ENCODE peak calls at places on chromosomes 16 and 17, in eight cellular contexts. Z is aorta, B is heart right ventricle, X is OCI-LY7, N is body of pancreas, V is heart left ventricle, D is A549, E is endodermal cell. H is an unnamed sample.

GRCh38 chr16:23354246-23354645 is 52.1 kb downstream of the SCNN1B start:
- DNase-seq in Z (no peak), B (no peak), X (no peak), N (no peak), V (no peak), D (no peak), E (no peak), H (no peak)

GRCh38 chr16:6081320-6081976 is 983.9 kb upstream of the EEF2KMT start:
- DNase-seq in Z (no peak), B (no peak), X (peak; percentile 36), N (peak; percentile 11), V (no peak), D (peak; percentile 7), E (peak; percentile 88), H (peak; percentile 31)

GRCh38 chr17:68707032-68707431 is 105.9 kb upstream of the FAM20A start:
- DNase-seq in Z (no peak), B (no peak), X (no peak), N (no peak), V (no peak), D (no peak), E (no peak), H (no peak)

GRCh38 chr17:81018044-81018802 is 16.7 kb upstream of the BAIAP2 start:
- DNase-seq in Z (no peak), B (no peak), X (no peak), N (peak; percentile 16), V (no peak), D (no peak), E (no peak), H (no peak)

GRCh38 chr17:71899317-71899716 is 221.5 kb upstream of the SOX9 start:
- DNase-seq in Z (no peak), B (no peak), X (no peak), N (no peak), V (no peak), D (no peak), E (no peak), H (no peak)

GRCh38 chr17:79829457-79829856 is 9.8 kb downstream of the CBX4 start:
- DNase-seq in Z (no peak), B (no peak), X (no peak), N (no peak), V (no peak), D (no peak), E (no peak), H (no peak)

GRCh38 chr17:50212121-50212843 is 10.9 kb upstream of the COL1A1 start:
- DNase-seq in Z (peak; percentile 60), B (no peak), X (no peak), N (no peak), V (no peak), D (no peak), E (no peak), H (no peak)

GRCh38 chr16:82776466-82777146 is 149.8 kb downstream of the CDH13 start:
- DNase-seq in Z (no peak), B (no peak), X (no peak), N (no peak), V (no peak), D (no peak), E (no peak), H (no peak)

GRCh38 chr17:50635720-50636144 is 1.1 kb downstream of the ABCC3 start:
- DNase-seq in Z (no peak), B (no peak), X (no peak), N (no peak), V (no peak), D (no peak), E (no peak), H (no peak)

GRCh38 chr17:48577330-48577945 is 712 bp downstream of the HOXB4 start:
- DNase-seq in Z (no peak), B (no peak), X (peak; percentile 25), N (no peak), V (no peak), D (no peak), E (no peak), H (no peak)

GRCh38 chr17:57943140-57943539 is 12.1 kb downstream of the CUEDC1 start:
- DNase-seq in Z (no peak), B (peak; percentile 31), X (no peak), N (no peak), V (no peak), D (no peak), E (no peak), H (no peak)

GRCh38 chr16:68426355-68426652 is 22.0 kb downstream of the SMPD3 start:
- DNase-seq in Z (no peak), B (no peak), X (no peak), N (no peak), V (no peak), D (no peak), E (no peak), H (no peak)

GRCh38 chr16:87352818-87353217 is 30.8 kb downstream of the FBXO31 start:
- DNase-seq in Z (no peak), B (no peak), X (no peak), N (no peak), V (peak; percentile 15), D (no peak), E (no peak), H (no peak)

GRCh38 chr16:58535100-58535499 is 19.8 kb downstream of the SETD6 start:
- DNase-seq in Z (no peak), B (no peak), X (no peak), N (no peak), V (no peak), D (no peak), E (no peak), H (no peak)

GRCh38 chr16:85328665-85329058 is 216.4 kb upstream of the CIBAR2 start:
- DNase-seq in Z (no peak), B (no peak), X (no peak), N (no peak), V (no peak), D (no peak), E (peak; percentile 97), H (no peak)

GRCh38 chr17:77581480-77581879 is 377.0 kb upstream of the TNRC6C start:
- DNase-seq in Z (no peak), B (no peak), X (no peak), N (no peak), V (no peak), D (no peak), E (peak; percentile 10), H (no peak)

GRCh38 chr16:4785758-4786433 is 2.2 kb downstream of the SEPTIN12 start:
- DNase-seq in Z (no peak), B (no peak), X (no peak), N (no peak), V (no peak), D (no peak), E (no peak), H (no peak)

GRCh38 chr16:4783251-4783950 is 4.7 kb downstream of the SEPTIN12 start:
- DNase-seq in Z (no peak), B (no peak), X (no peak), N (no peak), V (no peak), D (no peak), E (no peak), H (no peak)

GRCh38 chr16:4780235-4780634 is 7.9 kb downstream of the SEPTIN12 start:
- DNase-seq in Z (no peak), B (no peak), X (no peak), N (no peak), V (no peak), D (no peak), E (no peak), H (no peak)

GRCh38 chr16:4787068-4787467 is 1.1 kb downstream of the SEPTIN12 start:
- DNase-seq in Z (no peak), B (no peak), X (no peak), N (no peak), V (no peak), D (no peak), E (no peak), H (no peak)

DNA sequence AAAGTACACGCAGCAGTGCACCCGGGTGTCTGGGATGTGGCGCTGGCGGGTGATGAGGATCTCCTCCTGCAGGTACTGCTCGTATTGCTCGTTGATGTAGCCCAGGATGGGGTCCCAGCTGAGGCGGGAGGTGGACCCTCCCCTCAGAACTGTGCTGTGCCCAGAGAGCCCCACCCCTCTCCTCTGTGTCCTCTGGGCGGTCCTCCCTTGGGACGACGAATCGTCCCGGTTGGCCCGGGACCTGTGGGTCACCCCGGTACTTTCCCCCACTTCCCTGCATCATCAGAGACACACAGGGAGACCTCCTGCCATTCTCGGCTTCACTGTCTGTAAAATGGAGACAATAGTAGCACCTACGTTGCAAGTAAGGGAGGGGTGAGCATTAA is 4.2 kb downstream of the SEPTIN12 start:
- DNase-seq in Z (no peak), B (no peak), X (no peak), N (no peak), V (no peak), D (no peak), E (no peak), H (no peak)
- H3K4me1 ChIP-seq in Z (no peaks in the 10 kb centered on the region), B (no peaks in the 10 kb centered on the region), X (no peaks in the 10 kb centered on the region), N (peaks cover 14% of the 10 kb centered on the region), V (no peaks in the 10 kb centered on the region), D (peaks cover 21% of the 10 kb centered on the region), E (peaks cover 10% of the 10 kb centered on the region), H (no peaks in the 10 kb centered on the region)

DNA sequence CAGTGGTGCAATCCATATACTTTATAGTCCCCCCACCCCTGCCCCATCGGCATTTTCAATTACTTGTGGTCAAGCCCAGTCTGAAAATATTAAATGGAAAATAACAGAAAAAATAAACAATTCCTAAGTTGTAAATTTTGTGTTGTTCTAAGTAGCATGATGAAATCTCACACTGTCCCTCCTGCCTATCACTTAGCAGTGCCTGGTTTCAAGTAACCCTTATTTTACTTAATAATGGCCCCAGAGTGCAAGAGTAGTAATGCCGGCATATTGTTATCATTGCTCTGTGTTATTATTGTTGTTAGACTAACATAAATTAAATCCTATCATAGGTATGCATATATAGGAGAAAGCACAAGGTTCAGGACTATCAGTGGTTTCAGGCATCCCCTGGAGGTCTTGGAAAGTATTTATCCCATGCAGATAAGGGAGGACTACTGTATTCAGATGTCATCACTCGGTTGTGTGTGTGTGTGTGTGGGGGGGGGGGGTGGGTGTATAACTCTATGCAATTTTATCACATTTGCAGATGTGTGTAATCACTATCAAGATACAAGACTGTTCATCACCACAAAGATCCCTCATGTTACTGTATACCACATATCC is 9.3 kb downstream of the UBE2G1 start:
- DNase-seq in Z (no peak), B (no peak), X (no peak), N (no peak), V (no peak), D (no peak), E (no peak), H (no peak)
- H3K4me3 ChIP-seq in Z (no peak overlapping the region), B (no peak overlapping the region), X (no peak overlapping the region), N (no peak overlapping the region), V (no peak overlapping the region), D (no peak overlapping the region), E (no peak overlapping the region), H (no peak overlapping the region)

DNA sequence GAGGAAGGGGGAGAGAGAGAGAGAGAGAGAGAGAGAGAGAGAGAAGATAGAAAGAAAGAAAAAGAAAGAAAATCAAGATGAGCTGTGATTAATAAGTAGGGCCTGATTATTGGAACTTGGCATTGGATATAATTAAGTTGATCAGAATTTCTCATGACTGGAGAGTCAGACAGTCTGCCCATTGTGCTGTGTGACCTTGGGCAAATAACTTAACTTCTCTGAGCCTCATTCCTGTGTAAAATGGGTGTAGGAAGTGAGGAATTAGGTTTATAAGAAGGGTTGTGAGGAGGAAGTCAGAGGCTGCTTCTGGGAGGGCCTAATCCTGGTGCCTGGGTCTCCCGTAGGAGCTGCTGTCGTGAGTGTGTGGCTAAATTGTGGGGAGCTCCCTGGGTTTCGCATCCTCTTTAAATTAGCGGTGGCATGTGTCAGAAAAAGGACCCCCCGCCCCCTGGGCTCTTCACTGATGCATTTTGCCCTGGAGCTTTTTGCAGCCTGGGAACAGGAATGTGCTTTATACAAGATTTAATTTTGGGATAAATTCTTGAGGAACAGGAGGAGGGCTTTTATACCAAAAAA is 76.0 kb downstream of the CMIP start:
- DNase-seq in Z (peak; percentile 9), B (no peak), X (no peak), N (no peak), V (no peak), D (no peak), E (no peak), H (no peak)
- H3K27ac ChIP-seq in Z (no peak overlapping the region), B (no peak overlapping the region), X (no peak overlapping the region), N (no peak overlapping the region), V (no peak overlapping the region), D (peak overlapping the region; percentile 74), E (peak overlapping the region; percentile 84), H (no peak overlapping the region)

GRCh38 chr17:40104570-40105471 is 4.4 kb upstream of the NR1D1 start:
- DNase-seq in Z (no peak), B (no peak), X (no peak), N (no peak), V (peak; percentile 6), D (no peak), E (no peak), H (no peak)
- H3K4me1 ChIP-seq in Z (peaks cover 2% of the 10 kb centered on the region), B (peaks cover 73% of the 10 kb centered on the region), X (peaks cover 31% of the 10 kb centered on the region), N (peaks cover 70% of the 10 kb centered on the region), V (peaks cover 89% of the 10 kb centered on the region), D (peaks cover 55% of the 10 kb centered on the region), E (peaks cover 11% of the 10 kb centered on the region), H (peaks cover 21% of the 10 kb centered on the region)